ENCODE peak calls at places on chromosomes 11 and 22, in nine cellular contexts. X is mammary epithelial cell, B is HepG2, K is mesenchymal stem cell, Q is GM23248, M is IMR-90, O is neural progenitor cell, H is GM23338, Z is GM12878. I is an unnamed sample.

GRCh38 chr11:16087886-16088285 is 268.5 kb downstream of the SOX6 start:
- DNase-seq in O (no peak), M (no peak), H (no peak), Z (no peak), B (no peak), K (no peak), Q (no peak), X (no peak), I (no peak)

GRCh38 chr11:99968336-99968735 is 718.8 kb upstream of the ARHGAP42 start:
- DNase-seq in Z (no peak), Q (no peak), K (peak; percentile 55), M (no peak), X (no peak), H (no peak), O (no peak), B (no peak), I (no peak)

GRCh38 chr11:46711288-46711687 is 7.7 kb upstream of the F2 start:
- DNase-seq in Q (peak; percentile 46), O (no peak), H (no peak), Z (no peak), K (no peak), M (peak; percentile 48), B (no peak), X (no peak), I (no peak)

GRCh38 chr11:60914620-60915249 is 777 bp downstream of the TMEM109 start:
- DNase-seq in K (peak; percentile 58), H (peak; percentile 36), O (peak; percentile 60), Q (peak; percentile 68), M (peak; percentile 34), B (no peak), X (peak; percentile 58), Z (no peak), I (no peak)

GRCh38 chr11:44258190-44258489 is 51.8 kb downstream of the ALX4 start:
- DNase-seq in X (no peak), Q (peak; percentile 33), H (no peak), Z (no peak), B (no peak), O (no peak), M (peak; percentile 31), K (peak; percentile 26), I (no peak)

GRCh38 chr11:1931791-1932480 is 12.4 kb downstream of the TNNT3 start:
- DNase-seq in Q (no peak), Z (no peak), B (no peak), H (no peak), X (no peak), O (no peak), M (no peak), K (no peak), I (no peak)

GRCh38 chr11:67285541-67286498 is 3.3 kb upstream of the ANKRD13D start:
- DNase-seq in X (no peak), O (no peak), K (no peak), Q (no peak), B (no peak), Z (no peak), M (no peak), H (no peak), I (no peak)

GRCh38 chr11:11065396-11065795 is 207.5 kb upstream of the ZBED5 start:
- DNase-seq in O (no peak), K (no peak), H (peak; percentile 49), M (no peak), Q (no peak), B (no peak), X (no peak), Z (no peak), I (no peak)

GRCh38 chr11:98711011-98711410 is 309.7 kb upstream of the CNTN5 start:
- DNase-seq in K (no peak), X (no peak), B (no peak), Q (no peak), H (no peak), O (peak; percentile 15), Z (no peak), M (no peak), I (peak; percentile 0)

GRCh38 chr11:88544656-88545280 is 207.2 kb upstream of the CTSC start:
- DNase-seq in B (no peak), K (no peak), H (no peak), X (no peak), O (no peak), Z (no peak), Q (peak; percentile 78), M (peak; percentile 41), I (no peak)

GRCh38 chr22:35746946-35747703 is 29.5 kb downstream of the APOL5 start:
- DNase-seq in H (no peak), M (peak; percentile 80), O (no peak), K (peak; percentile 32), Q (peak; percentile 26), B (no peak), Z (no peak), X (no peak), I (no peak)

GRCh38 chr11:8290122-8290810 is 26.6 kb upstream of the LMO1 start:
- DNase-seq in O (peak; percentile 2), Q (no peak), H (no peak), X (no peak), K (no peak), M (no peak), B (no peak), Z (no peak), I (no peak)

GRCh38 chr22:24054356-24054755 is 43.3 kb downstream of the CABIN1 start:
- DNase-seq in X (no peak), Z (no peak), K (peak; percentile 14), B (no peak), O (no peak), H (no peak), M (peak; percentile 66), Q (peak; percentile 50), I (no peak)

GRCh38 chr11:133905677-133906156 is 51.1 kb downstream of the IGSF9B start:
- DNase-seq in X (no peak), H (no peak), B (no peak), Z (no peak), O (no peak), Q (no peak), K (no peak), M (no peak), I (no peak)

DNA sequence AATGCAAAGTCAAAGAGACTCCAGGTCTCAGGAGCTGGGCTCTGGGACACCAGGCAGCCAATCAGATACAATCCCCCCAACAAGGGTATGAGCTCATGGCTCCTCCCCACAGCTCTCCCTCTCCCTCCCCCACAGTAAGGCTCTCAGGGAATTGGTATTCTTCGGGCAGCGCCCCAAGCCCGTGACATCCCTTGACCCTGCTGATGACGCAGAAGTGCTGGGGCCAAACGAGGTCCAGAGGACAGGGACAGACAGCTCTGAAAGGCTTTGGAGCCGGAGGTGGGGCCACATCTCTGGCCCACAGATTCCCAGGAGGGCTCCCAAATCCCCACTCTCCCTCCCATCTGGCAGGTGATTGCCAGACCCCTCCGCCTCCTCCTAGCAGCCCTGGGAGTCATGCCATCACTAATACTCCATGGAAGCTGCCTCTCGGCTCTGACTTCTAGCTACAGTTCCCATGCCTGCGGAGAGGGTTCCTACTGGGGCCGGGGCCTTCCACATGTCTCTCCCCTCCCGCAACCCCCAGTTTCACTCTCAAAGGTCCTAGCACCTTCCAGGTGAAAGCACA is 5.8 kb downstream of the USP2 start:
- DNase-seq in M (peak; percentile 86), B (peak; percentile 58), O (peak; percentile 57), K (peak; percentile 40), X (no peak), H (peak; percentile 48), Z (no peak), Q (peak; percentile 86), I (no peak)
- H2AFZ ChIP-seq in M (peak overlapping the region; percentile 78), B (no peak overlapping the region), O (no peak overlapping the region), K (no peak overlapping the region), X (peak overlapping the region; percentile 77), H (no peak overlapping the region), Z (no peak overlapping the region), Q (no peak overlapping the region), I (peak overlapping the region; percentile 55)

DNA sequence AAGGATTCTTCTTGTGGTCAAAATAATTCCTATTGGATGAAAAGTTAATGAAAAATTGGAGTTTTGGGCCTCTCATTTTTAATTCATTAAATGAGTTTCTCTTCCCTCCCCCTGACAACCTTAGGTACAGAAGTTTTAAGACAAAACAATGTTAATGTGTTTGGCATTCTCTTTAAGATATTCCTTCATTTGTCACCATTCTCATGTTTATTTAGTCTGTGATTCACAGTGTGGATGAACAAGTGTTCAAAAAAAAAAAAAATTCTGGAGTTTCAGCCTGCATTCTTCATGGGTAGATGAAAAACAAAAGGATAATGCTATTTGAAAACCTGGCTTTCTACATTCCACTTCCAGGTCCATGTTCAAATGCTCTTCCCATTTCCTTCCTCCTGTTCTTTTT is 172.6 kb upstream of the LUZP2 start:
- DNase-seq in H (peak; percentile 4), X (no peak), Q (peak; percentile 9), M (peak; percentile 75), B (no peak), O (no peak), K (peak; percentile 10), Z (no peak), I (no peak)
- H2AFZ ChIP-seq in H (no peak overlapping the region), X (no peak overlapping the region), Q (no peak overlapping the region), M (no peak overlapping the region), B (no peak overlapping the region), O (no peak overlapping the region), K (no peak overlapping the region), Z (no peak overlapping the region), I (no peak overlapping the region)

DNA sequence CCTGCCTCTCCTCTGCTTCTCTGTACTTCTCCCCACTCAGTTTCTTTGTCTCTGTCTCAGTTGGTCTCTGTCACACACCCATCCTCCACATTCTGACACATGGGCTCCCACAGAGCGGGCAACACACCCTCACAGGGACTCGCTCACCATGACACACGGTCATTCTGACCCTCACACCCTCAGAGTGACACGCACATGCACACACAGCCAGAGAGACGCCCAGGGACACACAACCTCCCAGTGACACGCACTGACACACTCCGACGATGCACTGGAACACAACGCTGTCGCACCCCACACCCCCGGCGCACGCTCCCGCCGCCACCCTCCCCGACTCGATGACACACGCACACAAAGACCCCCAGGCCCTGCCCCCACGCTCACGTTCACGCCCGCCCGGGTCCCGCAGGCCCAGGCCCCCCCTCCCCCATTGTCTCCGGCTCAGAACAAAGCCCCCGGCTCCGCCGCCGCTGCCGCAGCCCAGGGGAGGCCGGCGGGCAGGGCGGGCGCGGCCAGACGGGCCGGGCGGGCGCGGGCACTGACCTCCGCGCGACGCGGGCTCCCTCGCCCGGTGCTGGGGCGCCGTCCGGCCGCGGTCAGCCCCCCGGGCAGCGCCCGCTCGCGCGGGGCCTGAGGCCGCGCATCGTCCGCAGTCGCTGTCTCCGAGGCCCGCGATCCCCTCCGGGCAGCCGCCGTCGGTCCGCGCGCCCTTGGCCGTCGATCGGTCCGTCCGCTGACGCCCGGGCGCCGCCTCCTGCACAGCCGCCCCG is 404 bp downstream of the DCHS1 start:
- DNase-seq in H (peak; percentile 41), M (no peak), X (no peak), B (no peak), Z (no peak), K (peak; percentile 52), O (peak; percentile 67), Q (peak; percentile 58), I (no peak)
- H2AFZ ChIP-seq in H (peak overlapping the region; percentile 88), M (peak overlapping the region; percentile 86), X (no peak overlapping the region), B (no peak overlapping the region), Z (no peak overlapping the region), K (no peak overlapping the region), O (no peak overlapping the region), Q (peak overlapping the region; percentile 58), I (peak overlapping the region; percentile 74)

GRCh38 chr11:131969261-131969660 is 598.8 kb downstream of the NTM start:
- DNase-seq in X (no peak), B (no peak), H (no peak), K (no peak), Q (no peak), M (no peak), Z (no peak), O (no peak), I (no peak)

GRCh38 chr11:131962818-131963217 is 592.4 kb downstream of the NTM start:
- DNase-seq in M (no peak), X (no peak), K (no peak), Q (no peak), O (no peak), H (no peak), Z (no peak), B (no peak), I (no peak)

GRCh38 chr11:131966667-131967066 is 596.3 kb downstream of the NTM start:
- DNase-seq in H (no peak), O (no peak), K (no peak), Q (no peak), B (no peak), X (no peak), M (no peak), Z (no peak), I (no peak)
- H2AFZ ChIP-seq in H (no peak overlapping the region), O (no peak overlapping the region), K (no peak overlapping the region), Q (no peak overlapping the region), B (no peak overlapping the region), X (no peak overlapping the region), M (no peak overlapping the region), Z (no peak overlapping the region), I (no peak overlapping the region)